ENCODE peak calls at places on chromosomes 11 and 22, in four cellular contexts. W is choroid plexus epithelial cell, O is brain microvascular endothelial cell, J is lower leg skin. V is an unnamed sample.

GRCh38 chr11:94010136-94010535 is 11.0 kb upstream of the HEPHL1 start:
- DNase-seq in W (no peak), O (no peak), J (no peak), V (no peak)

GRCh38 chr11:36186340-36186739 is 102.9 kb downstream of the COMMD9 start:
- DNase-seq in O (peak), J (peak), W (peak), V (peak)

GRCh38 chr11:69180726-69181125 is 25.0 kb downstream of the SMIM38 start:
- DNase-seq in O (no peak), W (no peak), J (no peak), V (no peak)

GRCh38 chr11:64500176-64501013 is 90.6 kb upstream of the SLC22A12 start:
- DNase-seq in O (no peak), J (no peak), W (no peak), V (no peak)

GRCh38 chr22:41334215-41334614 is 32.9 kb downstream of the ZC3H7B start:
- DNase-seq in O (no peak), W (no peak), J (no peak), V (no peak)

GRCh38 chr11:131499199-131499598 is 128.8 kb downstream of the NTM start:
- DNase-seq in W (no peak), J (no peak), O (no peak), V (no peak)

GRCh38 chr11:35617687-35618496 is at the start of gene FJX1:
- DNase-seq in W (peak), O (peak), J (peak), V (peak)

GRCh38 chr11:79471071-79471470 is 30.2 kb upstream of the TENM4 start:
- DNase-seq in O (no peak), W (no peak), J (no peak), V (no peak)

GRCh38 chr22:22408731-22409696 is 99.5 kb downstream of the ZNF280B start:
- DNase-seq in W (peak), J (no peak), O (peak), V (no peak)

GRCh38 chr11:73265853-73266643 is 6.1 kb upstream of the P2RY6 start:
- DNase-seq in J (no peak), O (no peak), W (no peak), V (no peak)

GRCh38 chr11:64019106-64020031 is 16.4 kb upstream of the FLRT1 start:
- DNase-seq in W (no peak), O (no peak), J (no peak), V (no peak)

GRCh38 chr11:94938399-94939055 is 34.8 kb downstream of the CWC15 start:
- DNase-seq in O (peak), W (peak), J (peak), V (no peak)

GRCh38 chr11:117668291-117668690 is 128.7 kb downstream of the DSCAML1 start:
- DNase-seq in J (no peak), W (no peak), O (no peak), V (no peak)

GRCh38 chr11:63817758-63818498 is 4.7 kb downstream of the SPINDOC start:
- DNase-seq in J (no peak), W (no peak), O (no peak), V (no peak)

GRCh38 chr11:129814244-129814992 is 1.2 kb upstream of the TMEM45B start:
- DNase-seq in O (no peak), W (no peak), J (no peak), V (no peak)

GRCh38 chr11:15852179-15852578 is 504.2 kb downstream of the SOX6 start:
- DNase-seq in O (peak), W (peak), J (no peak), V (no peak)

GRCh38 chr11:927871-928270 is 2.2 kb downstream of the AP2A2 start:
- DNase-seq in O (no peak), W (no peak), J (no peak), V (no peak)

GRCh38 chr11:6298605-6299004 is 21.7 kb downstream of the CAVIN3 start:
- DNase-seq in W (peak), J (no peak), O (no peak), V (no peak)

GRCh38 chr11:115463606-115464005 is 40.6 kb downstream of the CADM1 start:
- DNase-seq in O (no peak), J (no peak), W (no peak), V (no peak)

GRCh38 chr11:64754919-64755662 is 4.7 kb downstream of the PYGM start:
- DNase-seq in O (no peak), W (no peak), J (no peak), V (no peak)

GRCh38 chr11:11553595-11553994 is 68.2 kb downstream of the GALNT18 start:
- DNase-seq in W (no peak), O (no peak), J (no peak), V (no peak)

GRCh38 chr11:23897453-23898289 is 599.2 kb upstream of the LUZP2 start:
- DNase-seq in J (no peak), O (peak), W (peak), V (no peak)

GRCh38 chr22:38213319-38214247 is 11.8 kb downstream of the MAFF start:
- DNase-seq in J (no peak), O (no peak), W (no peak), V (no peak)

GRCh38 chr11:73292481-73292880 is 15.6 kb upstream of the ARHGEF17 start:
- DNase-seq in J (no peak), O (no peak), W (no peak), V (no peak)

GRCh38 chr11:126197277-126197939 is 14.0 kb downstream of the RPUSD4 start:
- DNase-seq in W (peak), O (peak), J (no peak), V (no peak)

GRCh38 chr11:104968856-104969776 is 742 bp upstream of the CASP4 start:
- DNase-seq in W (peak), O (peak), J (peak), V (no peak)

GRCh38 chr22:45069925-45070324 is 60.1 kb upstream of the PHF21B start:
- DNase-seq in J (no peak), W (no peak), O (no peak), V (no peak)

GRCh38 chr22:50315289-50316113 is 8.1 kb upstream of the PLXNB2 start:
- DNase-seq in W (no peak), O (no peak), J (no peak), V (no peak)

GRCh38 chr11:130897262-130898182 is 18.8 kb downstream of the SNX19 start:
- DNase-seq in O (peak), W (peak), J (peak), V (peak)

GRCh38 chr11:88208742-88209141 is 33.5 kb upstream of the RAB38 start:
- DNase-seq in O (no peak), J (no peak), W (peak), V (no peak)

GRCh38 chr22:49312601-49313000 is 515.1 kb downstream of the BRD1 start:
- DNase-seq in J (no peak), W (no peak), O (no peak), V (no peak)

GRCh38 chr22:29049655-29050263 is 11.9 kb downstream of the C22orf31 start:
- DNase-seq in J (no peak), O (no peak), W (no peak), V (no peak)

GRCh38 chr11:102138677-102139076 is 28.4 kb downstream of the YAP1 start:
- DNase-seq in J (no peak), W (peak), O (peak), V (no peak)

GRCh38 chr22:43396934-43397457 is 14.8 kb upstream of the MPPED1 start:
- DNase-seq in O (no peak), J (no peak), W (no peak), V (no peak)

GRCh38 chr11:103648670-103649400 is 387.6 kb upstream of the DDI1 start:
- DNase-seq in O (peak), W (peak), J (no peak), V (no peak)

GRCh38 chr11:46684364-46684763 is 16.1 kb downstream of the ARHGAP1 start:
- DNase-seq in O (no peak), W (peak), J (no peak), V (no peak)

GRCh38 chr11:93002380-93002779 is 32.9 kb downstream of the MTNR1B start:
- DNase-seq in W (no peak), O (no peak), J (no peak), V (no peak)

GRCh38 chr11:32334822-32335221 is 100.5 kb downstream of the WT1 start:
- DNase-seq in W (no peak), J (no peak), O (no peak), V (no peak)

GRCh38 chr22:46033256-46034200 is 56.6 kb upstream of the WNT7B start:
- DNase-seq in J (no peak), O (no peak), W (no peak), V (no peak)

DNA sequence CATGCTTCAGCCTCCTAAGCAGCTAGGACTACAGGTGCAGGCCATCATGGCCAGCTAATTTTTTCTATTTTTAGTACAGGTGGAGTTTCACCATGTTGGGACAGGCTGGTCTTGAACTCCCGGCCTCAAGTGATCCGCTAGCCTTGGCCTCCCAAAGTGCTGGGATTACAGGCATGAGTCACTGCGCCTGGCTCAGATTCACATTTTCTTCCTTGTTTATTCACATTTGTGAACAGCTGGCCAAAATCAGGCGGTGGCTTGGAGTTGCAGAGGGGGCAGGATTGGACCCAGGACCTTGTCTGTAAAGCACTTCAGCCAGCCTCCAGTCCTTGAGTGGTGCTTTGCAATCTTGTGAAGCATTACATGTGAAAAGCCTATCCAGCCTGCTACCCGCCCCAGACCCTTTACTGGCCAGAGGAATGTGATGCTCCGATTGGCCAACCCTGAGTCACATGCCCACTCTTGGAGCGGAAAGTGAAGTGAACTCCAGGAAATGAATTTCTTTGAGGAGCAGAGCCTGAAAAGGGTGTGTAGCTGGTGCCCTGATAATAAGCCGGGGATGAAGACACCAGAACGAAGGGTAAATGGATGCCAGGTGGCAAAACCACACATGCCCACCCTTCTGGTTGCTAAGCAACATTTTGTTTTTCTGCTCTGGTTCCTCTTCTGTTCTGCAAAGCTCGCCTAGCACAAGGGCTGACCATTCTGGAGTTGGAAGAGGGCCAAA is 62.6 kb upstream of the PTPRJ start:
- DNase-seq in J (peak), W (peak), O (peak), V (peak)
- H3K4me3 ChIP-seq in J (no peak), W (no peak), O (no peak), V (no peak)

DNA sequence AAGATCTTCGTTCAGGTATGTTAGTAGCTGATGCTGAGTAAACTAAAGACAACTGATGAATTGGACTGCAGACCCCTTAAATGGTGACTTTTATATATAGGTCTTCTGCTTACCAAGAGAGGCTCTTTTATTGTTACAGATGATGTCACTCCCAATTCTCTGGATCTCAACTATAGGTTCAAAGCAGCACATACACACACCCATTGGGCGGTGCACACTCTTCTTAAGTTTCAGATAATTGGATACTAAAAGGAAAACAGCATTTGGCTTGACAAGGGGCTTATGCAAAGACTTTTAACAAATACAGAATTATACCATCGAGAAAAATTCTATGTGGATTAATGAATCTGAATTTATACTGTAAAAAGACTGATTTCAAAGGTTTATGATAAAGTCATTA is at the start of gene PTH:
- DNase-seq in W (no peak), O (no peak), J (no peak), V (no peak)
- TF ChIP-seq CTCF in W (no peak), O (no peak), J (no peak), V (no peak)

GRCh38 chr22:17190702-17191101 is 28.5 kb downstream of the ADA2 start:
- DNase-seq in J (no peak), O (no peak), W (no peak), V (no peak)

GRCh38 chr22:17191163-17191562 is 28.1 kb downstream of the ADA2 start:
- DNase-seq in W (peak), O (peak), J (no peak), V (no peak)

GRCh38 chr22:17194213-17194612 is 25.0 kb downstream of the ADA2 start:
- DNase-seq in W (no peak), O (no peak), J (no peak), V (no peak)

DNA sequence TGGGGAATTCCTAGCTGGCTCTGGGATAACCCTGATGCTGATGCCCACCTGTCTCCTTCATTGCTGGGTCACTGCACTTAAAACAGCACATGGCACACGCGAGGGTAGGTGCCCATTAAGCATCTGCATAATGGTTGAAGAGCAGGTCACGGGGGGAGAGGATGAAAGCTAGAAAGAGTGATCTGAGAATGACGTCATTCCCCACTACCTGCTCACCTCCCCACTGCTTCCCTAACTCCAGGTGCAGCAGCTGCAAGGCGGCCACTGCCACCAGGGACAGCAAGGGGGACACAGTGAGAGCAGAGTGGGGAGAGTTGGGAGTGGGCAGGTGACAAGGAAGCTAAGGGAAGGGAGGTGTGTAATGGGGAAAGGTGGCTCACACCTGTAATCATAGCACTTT is 27.0 kb downstream of the ADA2 start:
- DNase-seq in O (no peak), W (no peak), J (no peak), V (no peak)
- H3K4me3 ChIP-seq in O (no peak), W (no peak), J (no peak), V (no peak)

GRCh38 chr11:128305588-128305987 is 281.8 kb downstream of the ETS1 start:
- DNase-seq in W (no peak), J (no peak), O (no peak), V (no peak)

GRCh38 chr11:128302425-128303186 is 284.8 kb downstream of the ETS1 start:
- DNase-seq in J (no peak), O (no peak), W (no peak), V (no peak)

GRCh38 chr11:128304666-128305485 is 282.5 kb downstream of the ETS1 start:
- DNase-seq in J (no peak), O (no peak), W (no peak), V (no peak)

GRCh38 chr11:128300785-128301184 is 286.6 kb downstream of the ETS1 start:
- DNase-seq in J (no peak), W (no peak), O (no peak), V (no peak)

GRCh38 chr11:128303383-128303782 is 284.0 kb downstream of the ETS1 start:
- DNase-seq in O (no peak), J (no peak), W (no peak), V (no peak)
- TF ChIP-seq CTCF in O (no peak), J (no peak), W (no peak), V (no peak)